ENCODE peak calls at places on chromosomes 12 and 14, in seven cellular contexts. J is AG04450, Q is Right ventricle myocardium superior, O is activated T-cell treated with anti-CD3 and anti-CD28 coated beads for 4 hours, T is endothelial cell, D is SHP77, F is dorsolateral prefrontal cortex. A is an unnamed sample.
A peak's percentile ranks its signal among the peaks of the same experiment; 100 is the strongest.

GRCh38 chr14:64671591-64671990 is 32.6 kb upstream of the PLEKHG3 start:
- DNase-seq in J (peak; percentile 39), F (no peak), D (peak; percentile 46), T (no peak), Q (no peak), O (no peak), A (no peak)

GRCh38 chr14:45907782-45908181 is 654.8 kb upstream of the MIS18BP1 start:
- DNase-seq in J (no peak), T (no peak), D (no peak), F (no peak), O (no peak), Q (no peak), A (no peak)

GRCh38 chr12:80100566-80100965 is 1.2 kb downstream of the OTOGL start:
- DNase-seq in T (no peak), Q (no peak), F (no peak), J (peak; percentile 23), O (no peak), D (no peak), A (no peak)

GRCh38 chr14:105999361-106000028 is 473.1 kb downstream of the TMEM121 start:
- DNase-seq in Q (peak; percentile 62), O (peak; percentile 42), T (no peak), D (peak; percentile 4), F (no peak), J (no peak), A (peak; percentile 93)

GRCh38 chr12:65670775-65671174 is 153.5 kb upstream of the HMGA2 start:
- DNase-seq in Q (no peak), T (no peak), D (no peak), F (no peak), O (no peak), J (no peak), A (no peak)

GRCh38 chr12:8603858-8604257 is 8.8 kb downstream of the AICDA start:
- DNase-seq in D (no peak), J (no peak), F (no peak), Q (no peak), T (no peak), O (no peak), A (no peak)

GRCh38 chr14:59959663-59960062 is 39.7 kb downstream of the LRRC9 start:
- DNase-seq in J (no peak), O (no peak), T (no peak), D (no peak), F (no peak), Q (no peak), A (no peak)

GRCh38 chr12:95066091-95066855 is 7.1 kb downstream of the NR2C1 start:
- DNase-seq in Q (no peak), D (no peak), O (no peak), J (no peak), F (no peak), T (no peak), A (peak; percentile 80)

GRCh38 chr12:90938451-90938850 is 16.5 kb downstream of the CCER1 start:
- DNase-seq in J (no peak), Q (no peak), D (no peak), T (no peak), F (no peak), O (no peak), A (no peak)

GRCh38 chr12:74663958-74664357 is 126.3 kb downstream of the ATXN7L3B start:
- DNase-seq in D (no peak), F (no peak), Q (no peak), J (no peak), T (no peak), O (no peak), A (no peak)

GRCh38 chr12:91057771-91058170 is at the start of gene KERA:
- DNase-seq in D (no peak), F (no peak), O (no peak), Q (no peak), J (no peak), T (no peak), A (no peak)

GRCh38 chr14:102907303-102907844 is 15.1 kb upstream of the AMN start:
- DNase-seq in Q (peak; percentile 24), T (no peak), J (no peak), D (no peak), O (no peak), F (no peak), A (no peak)

GRCh38 chr12:123064356-123064755 is 83.9 kb downstream of the ARL6IP4 start:
- DNase-seq in Q (peak; percentile 86), O (no peak), D (no peak), T (no peak), J (no peak), F (peak; percentile 79), A (peak; percentile 74)

GRCh38 chr12:42586268-42586667 is 3.3 kb downstream of the PRICKLE1 start:
- DNase-seq in J (no peak), Q (no peak), O (no peak), T (no peak), F (no peak), D (no peak), A (no peak)

GRCh38 chr12:20798561-20798960 is 11.9 kb upstream of the SLCO1B3 start:
- DNase-seq in J (no peak), F (no peak), Q (no peak), O (no peak), D (no peak), T (no peak), A (no peak)

GRCh38 chr12:47021298-47021697 is 58.1 kb upstream of the PCED1B start:
- DNase-seq in O (peak; percentile 7), T (peak; percentile 38), F (no peak), D (peak; percentile 55), J (peak; percentile 68), Q (no peak), A (no peak)

GRCh38 chr14:74368441-74368840 is 20.2 kb downstream of the VRTN start:
- DNase-seq in D (no peak), O (no peak), Q (no peak), J (no peak), F (no peak), T (no peak), A (no peak)

GRCh38 chr14:35416108-35416750 is 11.7 kb upstream of the NFKBIA start:
- DNase-seq in D (no peak), F (no peak), Q (no peak), O (peak; percentile 67), T (no peak), J (no peak), A (no peak)

GRCh38 chr12:67482751-67483661 is 165.5 kb upstream of the DYRK2 start:
- DNase-seq in T (no peak), J (peak; percentile 1), F (peak; percentile 63), Q (peak; percentile 87), O (peak; percentile 29), D (peak; percentile 64), A (peak; percentile 62)

GRCh38 chr12:121158085-121158484 is 25.4 kb downstream of the P2RX7 start:
- DNase-seq in J (no peak), Q (no peak), F (no peak), O (no peak), D (no peak), T (no peak), A (no peak)

GRCh38 chr14:45267084-45267483 is 14.1 kb upstream of the MIS18BP1 start:
- DNase-seq in D (no peak), F (no peak), O (no peak), T (no peak), Q (no peak), J (no peak), A (no peak)

GRCh38 chr12:88546851-88547250 is 33.4 kb downstream of the KITLG start:
- DNase-seq in O (no peak), F (no peak), Q (no peak), J (no peak), T (no peak), D (no peak), A (no peak)